ENCODE peak calls at places on chromosomes 7 and 10, in ten cellular contexts. G, O, U, X, T, L, S, H, F and Z are unnamed samples.

GRCh38 chr10:110033724-110034235 is 26.0 kb downstream of the ADD3 start:
- DNase-seq in L (no peak), T (no peak), X (no peak), H (no peak), U (no peak), F (no peak), G (no peak), O (no peak), S (no peak), Z (no peak)

GRCh38 chr10:33152146-33152545 is 182.3 kb downstream of the NRP1 start:
- DNase-seq in X (no peak), H (no peak), T (no peak), O (no peak), G (no peak), U (no peak), L (no peak), S (no peak), F (no peak), Z (no peak)

GRCh38 chr10:80104066-80104926 is 25.8 kb downstream of the TMEM254 start:
- DNase-seq in U (no peak), F (no peak), T (no peak), O (no peak), G (no peak), S (no peak), X (no peak), L (no peak), H (peak), Z (peak)

GRCh38 chr10:110076559-110077318 is 69.0 kb downstream of the ADD3 start:
- DNase-seq in T (no peak), O (no peak), H (no peak), F (peak), L (peak), G (peak), U (no peak), X (no peak), S (peak), Z (no peak)

GRCh38 chr7:106858618-106859532 is 6.2 kb upstream of the PIK3CG start:
- DNase-seq in X (no peak), U (no peak), G (no peak), T (peak), L (no peak), H (no peak), F (peak), S (peak), O (no peak), Z (no peak)

GRCh38 chr7:108455833-108456677 is at the start of gene NRCAM:
- DNase-seq in F (peak), G (no peak), H (peak), L (no peak), O (peak), X (no peak), T (peak), U (no peak), S (peak), Z (peak)

GRCh38 chr10:132516771-132517725 is 20.5 kb upstream of the INPP5A start:
- DNase-seq in F (peak), X (peak), G (no peak), U (peak), T (peak), L (peak), S (peak), H (no peak), O (peak), Z (no peak)

GRCh38 chr10:5584895-5585516 is 60.2 kb downstream of the CALML3 start:
- DNase-seq in U (no peak), F (no peak), L (peak), S (no peak), G (peak), T (no peak), X (peak), H (no peak), O (peak), Z (no peak)

GRCh38 chr7:34672430-34672829 is 14.4 kb downstream of the NPSR1 start:
- DNase-seq in X (no peak), O (no peak), U (no peak), H (no peak), T (no peak), G (no peak), F (no peak), L (no peak), S (no peak), Z (no peak)

GRCh38 chr7:130940326-130940725 is 206.3 kb upstream of the KLF14 start:
- DNase-seq in X (no peak), U (no peak), L (no peak), F (peak), T (no peak), H (no peak), G (no peak), O (no peak), S (no peak), Z (no peak)

GRCh38 chr7:130940907-130941306 is 206.9 kb upstream of the KLF14 start:
- DNase-seq in G (no peak), L (no peak), U (no peak), H (no peak), X (no peak), O (no peak), S (no peak), F (peak), T (no peak), Z (no peak)

GRCh38 chr7:130943336-130943901 is 209.4 kb upstream of the KLF14 start:
- DNase-seq in G (no peak), T (no peak), S (no peak), U (no peak), X (no peak), L (no peak), F (peak), O (no peak), H (no peak), Z (no peak)

GRCh38 chr7:130942211-130942964 is 208.4 kb upstream of the KLF14 start:
- DNase-seq in T (peak), X (peak), H (no peak), L (no peak), O (no peak), S (peak), U (no peak), G (no peak), F (peak), Z (no peak)

DNA sequence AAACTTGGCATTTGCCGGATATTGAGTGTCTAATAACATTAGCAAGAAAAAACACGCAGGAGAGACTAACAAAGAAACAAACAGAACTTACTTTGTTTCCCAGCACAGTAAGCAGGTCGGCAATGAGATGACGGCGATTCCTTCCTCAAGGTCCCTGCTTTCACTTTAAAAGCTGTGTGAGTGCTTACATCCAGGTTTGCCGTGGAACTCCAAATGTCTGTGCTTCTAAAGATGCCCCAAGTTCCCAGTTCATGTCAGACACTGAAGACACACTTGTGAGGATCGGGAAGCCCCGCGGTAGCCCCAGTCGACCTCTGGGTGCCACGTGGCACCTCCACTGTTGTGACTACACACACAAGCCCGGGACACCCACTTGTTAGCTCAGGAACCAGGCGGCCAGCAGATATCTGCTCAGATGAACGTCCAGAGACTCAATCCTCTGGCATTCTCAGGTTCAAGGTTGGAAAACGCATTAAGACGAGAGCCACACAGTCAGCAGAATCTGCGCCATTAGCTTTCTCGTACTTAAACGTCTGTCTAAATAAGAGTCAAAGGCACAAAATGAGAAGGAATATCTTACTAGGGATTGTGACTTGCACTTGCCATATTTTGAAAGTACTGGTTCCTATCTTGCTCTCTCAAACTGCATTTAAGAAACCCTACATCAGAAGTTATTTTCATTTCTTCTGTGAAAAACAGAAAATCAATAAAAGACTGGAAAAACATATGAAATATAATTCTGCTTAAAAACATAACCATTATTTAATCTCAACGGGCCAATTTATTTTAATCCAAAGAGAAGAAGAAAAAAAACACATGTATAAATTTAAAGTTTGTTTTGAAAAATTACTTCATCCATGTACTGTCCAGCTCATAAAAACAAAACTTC is 207.6 kb upstream of the KLF14 start:
- DNase-seq in O (no peak), T (peak), H (no peak), X (peak), G (no peak), U (no peak), F (peak), L (no peak), S (peak), Z (no peak)
- TF ChIP-seq POLR2A in O (no peak), T (no peak), H (no peak), X (no peak), G (peak), U (no peak), F (peak), L (no peak), S (peak), Z (peak)

GRCh38 chr7:47092331-47092730 is 489.6 kb downstream of the TNS3 start:
- DNase-seq in H (no peak), L (no peak), X (no peak), O (no peak), S (no peak), F (no peak), U (no peak), T (no peak), G (no peak), Z (no peak)

GRCh38 chr7:47087866-47088265 is 494.0 kb downstream of the TNS3 start:
- DNase-seq in F (no peak), U (no peak), H (no peak), L (no peak), O (no peak), S (no peak), T (no peak), G (no peak), X (no peak), Z (no peak)

GRCh38 chr7:47088329-47089067 is 493.4 kb downstream of the TNS3 start:
- DNase-seq in S (peak), T (peak), U (peak), O (peak), G (no peak), L (peak), H (peak), F (peak), X (peak), Z (peak)

GRCh38 chr7:47091141-47091540 is 490.8 kb downstream of the TNS3 start:
- DNase-seq in L (no peak), T (no peak), X (no peak), G (no peak), U (no peak), F (no peak), S (no peak), O (no peak), H (no peak), Z (no peak)

GRCh38 chr7:47089068-47089417 is 492.9 kb downstream of the TNS3 start:
- DNase-seq in L (no peak), U (peak), S (no peak), T (no peak), O (no peak), F (no peak), H (no peak), X (no peak), G (no peak), Z (no peak)
- TF ChIP-seq POLR2AphosphoS5 in L (no peak), U (no peak), S (no peak), T (no peak), O (no peak), F (no peak), H (no peak), X (no peak), G (no peak), Z (no peak)

DNA sequence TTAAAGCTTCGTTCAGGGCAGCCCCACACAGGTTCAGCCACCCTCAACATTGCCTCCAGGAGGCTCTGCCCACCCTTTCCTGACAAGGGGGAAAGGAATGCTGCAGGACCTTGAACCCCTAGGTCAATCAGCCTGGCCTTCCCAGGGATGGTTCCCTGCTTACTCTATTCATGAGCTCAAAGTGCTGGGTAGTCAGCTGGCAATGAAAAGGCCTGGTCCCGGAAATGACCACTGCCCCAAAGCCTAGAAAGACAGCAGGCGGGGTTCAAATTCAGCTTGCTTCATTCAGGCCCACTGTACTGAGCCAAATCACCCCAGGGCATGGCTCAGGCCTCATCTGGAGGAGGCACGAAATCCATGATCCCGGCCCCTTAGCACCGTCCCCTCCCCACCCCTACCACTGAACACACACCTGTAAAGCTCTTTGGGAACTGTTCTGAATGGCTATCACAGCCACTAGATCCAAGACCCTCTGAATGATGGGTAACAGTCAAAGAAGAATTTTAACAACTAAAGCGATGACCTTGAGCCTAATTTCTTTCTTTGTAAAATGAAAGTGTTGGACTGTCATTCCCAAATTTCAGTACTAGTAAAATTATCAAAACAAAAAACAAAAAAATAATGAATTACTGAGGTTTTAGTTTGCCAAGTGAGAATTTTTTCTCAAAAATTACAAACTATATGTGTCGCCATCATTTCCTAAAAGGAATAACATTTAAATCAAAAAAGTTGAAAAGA is 1.0 kb downstream of the URGCP start:
- DNase-seq in H (no peak), U (no peak), T (peak), X (peak), G (no peak), O (no peak), S (peak), L (no peak), F (peak), Z (no peak)
- TF ChIP-seq POLR2A in H (no peak), U (no peak), T (no peak), X (no peak), G (no peak), O (no peak), S (peak), L (no peak), F (no peak), Z (no peak)

DNA sequence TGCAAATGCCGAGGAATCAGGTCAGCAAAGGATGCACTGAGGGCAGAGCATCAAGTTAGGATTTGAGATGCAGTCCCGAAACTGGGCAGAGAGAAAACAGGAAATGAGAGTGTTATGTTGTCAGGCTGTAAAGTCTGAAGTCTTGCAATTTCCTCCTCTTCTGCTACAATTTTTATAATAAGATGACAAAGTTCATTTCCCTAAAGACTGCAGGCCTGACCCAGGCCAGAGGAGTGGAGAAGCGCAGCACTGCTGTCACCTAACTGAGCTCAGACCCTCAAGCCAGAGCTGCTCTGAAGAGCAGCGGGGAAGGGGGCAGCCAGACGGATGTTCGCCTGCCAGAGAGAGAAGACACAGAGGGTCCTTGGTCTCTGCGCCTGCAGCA is 12.5 kb upstream of the AOAH start:
- DNase-seq in U (no peak), G (peak), X (no peak), H (no peak), S (peak), F (no peak), L (no peak), T (no peak), O (no peak), Z (no peak)
- TF ChIP-seq POLR2AphosphoS5 in U (no peak), G (no peak), X (no peak), H (no peak), S (peak), F (no peak), L (no peak), T (no peak), O (no peak), Z (no peak)

DNA sequence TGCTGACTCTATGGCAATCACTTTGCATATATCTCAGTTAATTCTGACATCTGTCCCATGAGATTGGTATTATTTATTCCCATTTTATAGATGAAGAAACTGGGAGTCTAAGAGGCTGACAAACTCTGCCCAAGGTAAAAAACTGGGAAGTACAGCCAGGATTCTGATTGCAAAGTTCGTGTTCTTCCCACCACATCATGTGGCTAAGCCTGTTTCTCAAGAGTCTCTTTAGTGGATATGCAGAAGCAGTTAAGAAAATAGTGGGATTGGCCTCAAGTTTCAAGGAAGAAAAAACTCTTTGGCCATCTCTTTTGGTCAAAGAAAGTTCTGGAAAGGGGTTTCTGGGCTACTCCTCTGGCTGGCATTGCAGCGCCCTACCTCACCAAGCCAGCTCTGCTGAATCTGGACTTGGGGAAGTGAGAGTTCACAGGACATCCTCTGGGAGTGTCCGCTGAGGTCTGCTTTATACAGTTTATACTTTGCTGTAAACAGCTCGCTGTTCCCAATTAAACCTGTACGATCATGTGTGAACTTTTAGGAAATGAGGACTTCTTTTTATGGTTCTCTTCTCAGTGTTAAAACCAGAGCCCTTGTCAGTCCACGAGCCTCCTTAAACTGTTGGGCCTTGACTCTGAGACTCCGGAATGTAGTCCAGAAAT is 12.2 kb upstream of the BMPR1A start:
- DNase-seq in U (no peak), G (no peak), S (peak), F (no peak), X (no peak), H (no peak), T (no peak), O (no peak), L (peak), Z (no peak)
- TF ChIP-seq POLR2A in U (no peak), G (no peak), S (no peak), F (no peak), X (no peak), H (no peak), T (no peak), O (no peak), L (peak), Z (no peak)

GRCh38 chr7:139033346-139034114 is 2.3 kb downstream of the ZC3HAV1L start:
- DNase-seq in G (no peak), U (no peak), O (no peak), S (no peak), T (no peak), H (no peak), X (no peak), F (no peak), L (no peak), Z (no peak)
- TF ChIP-seq POLR2AphosphoS5 in G (no peak), U (no peak), O (no peak), S (no peak), T (no peak), H (no peak), X (no peak), F (no peak), L (no peak), Z (no peak)

GRCh38 chr7:112789824-112790650 is at the start of gene TMEM168:
- DNase-seq in O (peak), L (peak), X (peak), G (peak), H (peak), U (no peak), S (peak), T (peak), F (peak), Z (peak)
- TF ChIP-seq POLR2A in O (peak), L (peak), X (no peak), G (peak), H (peak), U (peak), S (peak), T (no peak), F (peak), Z (peak)

GRCh38 chr10:69416695-69417094 is at the start of gene TACR2:
- DNase-seq in S (peak), O (no peak), L (peak), T (no peak), G (no peak), H (no peak), X (no peak), U (no peak), F (no peak), Z (no peak)
- TF ChIP-seq POLR2AphosphoS5 in S (peak), O (no peak), L (peak), T (peak), G (no peak), H (no peak), X (no peak), U (peak), F (no peak), Z (no peak)